ENCODE peak calls at places on chromosomes 6 and 20, in ten cellular contexts. U, X, A, Z, N, B, L, D, I and H are unnamed samples.

GRCh38 chr20:24767623-24768100 is 181.4 kb upstream of the CST7 start:
- DNase-seq in N (peak; percentile 10), A (no peak), B (no peak), X (no peak), I (no peak), U (no peak), Z (no peak), L (no peak), D (no peak), H (no peak)

GRCh38 chr6:54243699-54244098 is 64.5 kb upstream of the TINAG start:
- DNase-seq in L (no peak), U (no peak), N (no peak), B (no peak), A (no peak), I (no peak), Z (no peak), X (no peak), D (no peak), H (no peak)

GRCh38 chr6:142011156-142011555 is 121.6 kb upstream of the GJE1 start:
- DNase-seq in X (no peak), I (no peak), L (peak; percentile 68), D (no peak), B (no peak), A (no peak), U (no peak), N (no peak), Z (no peak), H (no peak)

GRCh38 chr20:24773751-24774201 is 175.3 kb upstream of the CST7 start:
- DNase-seq in D (no peak), Z (no peak), U (no peak), I (peak; percentile 15), B (no peak), N (peak; percentile 4), A (no peak), X (no peak), L (peak; percentile 75), H (no peak)

GRCh38 chr20:63342561-63343459 is 18.3 kb downstream of the CHRNA4 start:
- DNase-seq in B (no peak), X (no peak), L (no peak), N (no peak), Z (no peak), I (no peak), U (no peak), A (no peak), D (no peak), H (no peak)

GRCh38 chr6:35924146-35924545 is 3.2 kb upstream of the SRPK1 start:
- DNase-seq in N (no peak), U (no peak), D (no peak), B (no peak), Z (no peak), L (no peak), X (no peak), I (no peak), A (no peak), H (no peak)

GRCh38 chr6:69801225-69801624 is 4.4 kb upstream of the LMBRD1 start:
- DNase-seq in Z (no peak), L (no peak), X (no peak), I (no peak), A (no peak), D (no peak), N (no peak), B (no peak), U (no peak), H (no peak)

GRCh38 chr20:47360489-47361267 is 4.2 kb upstream of the ZMYND8 start:
- DNase-seq in L (peak; percentile 95), X (peak; percentile 78), D (peak; percentile 72), U (peak; percentile 76), I (no peak), Z (peak; percentile 92), B (peak; percentile 36), A (peak; percentile 62), N (peak; percentile 86), H (peak; percentile 81)

GRCh38 chr6:45703041-45703739 is 312.5 kb downstream of the CLIC5 start:
- DNase-seq in I (no peak), D (no peak), L (peak; percentile 55), A (no peak), B (no peak), U (no peak), X (no peak), N (no peak), Z (no peak), H (no peak)

GRCh38 chr6:127857051-127857637 is 43.7 kb downstream of the THEMIS start:
- DNase-seq in X (no peak), D (no peak), I (no peak), A (no peak), N (no peak), U (no peak), Z (no peak), B (no peak), L (no peak), H (no peak)

GRCh38 chr20:7650081-7650480 is 290.2 kb downstream of the HAO1 start:
- DNase-seq in X (no peak), N (no peak), L (no peak), U (no peak), Z (no peak), A (no peak), D (no peak), I (no peak), B (no peak), H (no peak)

GRCh38 chr6:6818078-6818639 is 229.6 kb downstream of the LY86 start:
- DNase-seq in A (no peak), B (no peak), U (no peak), X (no peak), Z (no peak), I (no peak), L (no peak), D (no peak), N (no peak), H (no peak)

GRCh38 chr6:19434065-19434464 is 403.1 kb upstream of the ID4 start:
- DNase-seq in A (no peak), D (no peak), U (no peak), I (no peak), N (no peak), B (no peak), L (no peak), X (no peak), Z (no peak), H (no peak)

GRCh38 chr6:109695468-109695867 is 4.4 kb downstream of the FIG4 start:
- DNase-seq in Z (no peak), L (no peak), D (no peak), X (no peak), A (no peak), N (no peak), U (peak; percentile 33), B (no peak), I (no peak), H (no peak)
- TF ChIP-seq CTCF in Z (no peak), L (no peak), D (no peak), X (no peak), A (no peak), N (no peak), U (no peak), B (peak; percentile 18), I (peak; percentile 35), H (no peak)

GRCh38 chr6:51200676-51201075 is 382.0 kb downstream of the TFAP2B start:
- DNase-seq in L (no peak), U (no peak), Z (no peak), I (no peak), D (no peak), X (no peak), N (no peak), B (no peak), A (no peak), H (no peak)

GRCh38 chr6:51203504-51203903 is 384.8 kb downstream of the TFAP2B start:
- DNase-seq in N (no peak), L (no peak), I (no peak), Z (no peak), D (no peak), A (no peak), U (no peak), B (no peak), X (no peak), H (no peak)

GRCh38 chr6:51199733-51200132 is 381.1 kb downstream of the TFAP2B start:
- DNase-seq in Z (no peak), B (no peak), L (no peak), N (no peak), A (no peak), I (no peak), U (no peak), D (no peak), X (no peak), H (no peak)

DNA sequence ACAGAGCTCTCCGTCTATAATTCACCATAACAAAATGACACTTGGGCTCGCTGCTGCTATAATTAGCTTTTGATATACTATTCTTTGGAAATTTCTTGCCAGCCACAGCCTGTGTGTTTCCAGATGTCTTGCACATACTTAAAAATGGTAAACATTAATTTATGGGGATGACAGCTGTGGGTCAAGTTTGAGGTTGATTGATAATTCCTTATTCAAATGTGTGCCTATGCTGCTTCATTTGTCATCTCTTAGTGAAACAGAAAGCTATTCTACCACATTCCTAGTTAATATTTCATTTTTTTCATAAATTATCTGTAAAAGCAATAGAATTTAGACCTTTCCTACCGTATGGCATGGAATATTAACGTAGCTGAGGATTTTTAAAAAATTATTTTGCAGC is 380.6 kb downstream of the TFAP2B start:
- DNase-seq in A (no peak), X (no peak), D (no peak), I (no peak), B (no peak), Z (no peak), U (no peak), L (no peak), N (no peak), H (no peak)
- TF ChIP-seq CTCF in A (no peak), X (no peak), D (no peak), I (no peak), B (no peak), Z (no peak), U (no peak), L (no peak), N (no peak), H (no peak)

DNA sequence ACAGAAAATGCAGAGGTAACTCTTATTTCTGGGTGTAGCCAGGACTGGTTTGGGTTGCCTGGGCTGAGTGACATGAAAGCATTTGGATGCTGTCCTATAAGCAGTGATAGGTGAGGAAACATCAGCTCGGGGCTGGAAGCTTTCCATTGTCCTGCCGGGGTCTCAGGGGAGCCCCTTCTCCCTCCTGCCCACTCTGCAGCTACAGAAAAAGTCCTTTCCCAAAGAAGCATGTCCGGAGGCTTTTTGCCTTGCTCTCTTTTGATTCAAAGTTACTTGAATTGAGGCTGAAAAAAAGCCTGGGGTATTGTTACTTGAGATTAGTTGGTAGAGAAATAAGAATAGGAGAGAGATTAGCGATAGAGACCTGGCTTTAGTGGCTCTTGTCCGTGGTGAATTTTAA is 90.7 kb upstream of the ZNFX1 start:
- DNase-seq in L (no peak), X (no peak), A (no peak), B (no peak), D (no peak), N (no peak), U (no peak), Z (no peak), I (no peak), H (no peak)
- TF ChIP-seq CTCF in L (no peak), X (no peak), A (no peak), B (no peak), D (no peak), N (no peak), U (no peak), Z (no peak), I (no peak), H (no peak)

DNA sequence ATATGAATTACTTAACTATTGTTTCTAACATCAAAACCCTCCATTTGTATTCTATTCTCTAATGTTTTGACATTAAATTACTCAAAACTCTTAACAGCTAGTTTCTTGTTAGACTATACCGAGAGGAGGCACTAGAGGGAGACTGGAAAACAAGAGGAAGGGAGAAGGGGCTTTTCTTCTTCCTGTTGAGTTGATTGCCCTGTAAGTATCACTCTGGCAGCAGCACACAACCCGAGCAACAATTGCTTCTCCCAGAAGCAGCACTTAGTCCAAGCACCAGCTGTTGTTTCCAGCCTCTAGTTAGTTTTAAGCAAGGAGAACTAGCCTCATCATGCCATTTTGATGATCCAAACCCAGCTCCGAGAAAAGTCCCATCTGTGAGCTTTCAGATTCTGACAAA is 603.8 kb downstream of the PRKN start:
- DNase-seq in U (no peak), N (no peak), Z (no peak), L (no peak), I (no peak), A (no peak), B (no peak), D (no peak), X (no peak), H (no peak)
- TF ChIP-seq CTCF in U (peak; percentile 32), N (no peak), Z (peak; percentile 36), L (no peak), I (no peak), A (peak; percentile 28), B (peak; percentile 57), D (no peak), X (no peak), H (peak; percentile 13)